ENCODE peak calls at places on chromosomes 4 and X, in eight cellular contexts. I, A, O, E, W, B, F and J are unnamed samples.

GRCh38 chrX:100263650-100264049 is 146.4 kb downstream of the PCDH19 start:
- DNase-seq in I (no peak), A (no peak), O (no peak), E (no peak), W (no peak), B (no peak), F (no peak), J (no peak)

GRCh38 chrX:51336584-51336983 is 4.0 kb downstream of the NUDT10 start:
- DNase-seq in I (peak), A (peak), O (peak), E (no peak), W (no peak), B (no peak), F (peak), J (peak)

GRCh38 chr4:25160714-25161598 is 707 bp upstream of the SEPSECS start:
- DNase-seq in I (no peak), A (no peak), O (no peak), E (no peak), W (no peak), B (no peak), F (peak), J (no peak)

GRCh38 chr4:138223191-138223910 is 18.8 kb downstream of the SLC7A11 start:
- DNase-seq in I (no peak), A (no peak), O (no peak), E (no peak), W (no peak), B (no peak), F (no peak), J (no peak)

GRCh38 chr4:3437582-3437936 is 4.2 kb upstream of the HGFAC start:
- DNase-seq in I (no peak), A (no peak), O (no peak), E (no peak), W (peak), B (no peak), F (no peak), J (no peak)

GRCh38 chr4:85489273-85489672 is 14.3 kb downstream of the ARHGAP24 start:
- DNase-seq in I (no peak), A (peak), O (no peak), E (no peak), W (no peak), B (no peak), F (no peak), J (no peak)

GRCh38 chrX:154373340-154374306 is 811 bp downstream of the FLNA start:
- DNase-seq in I (peak), A (peak), O (peak), E (no peak), W (no peak), B (no peak), F (peak), J (peak)

GRCh38 chr4:166341992-166342391 is 469.0 kb downstream of the TLL1 start:
- DNase-seq in I (no peak), A (no peak), O (no peak), E (no peak), W (no peak), B (no peak), F (no peak), J (no peak)

GRCh38 chr4:110633358-110634319 is 10.8 kb upstream of the PITX2 start:
- DNase-seq in I (no peak), A (no peak), O (no peak), E (no peak), W (peak), B (no peak), F (no peak), J (no peak)

GRCh38 chrX:108732630-108733321 is 3.6 kb downstream of the IRS4 start:
- DNase-seq in I (no peak), A (no peak), O (peak), E (peak), W (no peak), B (no peak), F (no peak), J (peak)

GRCh38 chr4:7034262-7035081 is 8.7 kb upstream of the TADA2B start:
- DNase-seq in I (peak), A (no peak), O (no peak), E (no peak), W (no peak), B (no peak), F (no peak), J (no peak)

GRCh38 chr4:83258463-83258862 is 26.1 kb downstream of the COQ2 start:
- DNase-seq in I (no peak), A (no peak), O (no peak), E (no peak), W (no peak), B (no peak), F (no peak), J (no peak)

GRCh38 chr4:107710493-107711459 is 9.3 kb downstream of the PAPSS1 start:
- DNase-seq in I (no peak), A (no peak), O (no peak), E (no peak), W (no peak), B (no peak), F (no peak), J (no peak)

GRCh38 chrX:97380200-97380599 is 496.5 kb downstream of the RPA4 start:
- DNase-seq in I (no peak), A (no peak), O (no peak), E (no peak), W (no peak), B (no peak), F (no peak), J (no peak)

GRCh38 chrX:54865208-54865607 is 55.4 kb upstream of the TRO start:
- DNase-seq in I (no peak), A (no peak), O (no peak), E (no peak), W (no peak), B (no peak), F (no peak), J (no peak)

GRCh38 chr4:128528793-128529553 is 241.4 kb upstream of the PGRMC2 start:
- DNase-seq in I (no peak), A (peak), O (no peak), E (no peak), W (no peak), B (no peak), F (peak), J (peak)

GRCh38 chrX:77446840-77447239 is 349 bp upstream of the FGF16 start:
- DNase-seq in I (peak), A (no peak), O (no peak), E (no peak), W (peak), B (no peak), F (no peak), J (peak)

GRCh38 chr4:173845580-173845979 is 315.6 kb upstream of the HAND2 start:
- DNase-seq in I (no peak), A (no peak), O (no peak), E (no peak), W (no peak), B (no peak), F (no peak), J (no peak)

GRCh38 chr4:21769404-21770147 is 179.0 kb downstream of the KCNIP4 start:
- DNase-seq in I (no peak), A (no peak), O (no peak), E (no peak), W (no peak), B (no peak), F (no peak), J (no peak)

GRCh38 chrX:128884430-128884829 is 638.9 kb downstream of the SMARCA1 start:
- DNase-seq in I (no peak), A (no peak), O (no peak), E (no peak), W (no peak), B (no peak), F (no peak), J (no peak)

GRCh38 chr4:15653864-15654391 is 1.2 kb downstream of the FBXL5 start:
- DNase-seq in I (peak), A (no peak), O (no peak), E (no peak), W (no peak), B (no peak), F (no peak), J (no peak)

GRCh38 chr4:22356996-22357596 is 158.8 kb downstream of the ADGRA3 start:
- DNase-seq in I (no peak), A (no peak), O (no peak), E (no peak), W (no peak), B (no peak), F (no peak), J (no peak)

GRCh38 chr4:76540496-76540895 is 105.5 kb downstream of the SHROOM3 start:
- DNase-seq in I (no peak), A (no peak), O (no peak), E (no peak), W (no peak), B (no peak), F (no peak), J (no peak)

GRCh38 chrX:110310896-110311295 is 7.0 kb downstream of the AMMECR1 start:
- DNase-seq in I (no peak), A (no peak), O (no peak), E (no peak), W (no peak), B (no peak), F (no peak), J (no peak)

GRCh38 chrX:132023896-132024386 is 839 bp downstream of the STK26 start:
- DNase-seq in I (no peak), A (peak), O (no peak), E (peak), W (peak), B (no peak), F (no peak), J (no peak)

GRCh38 chr4:87853108-87853507 is 20.3 kb downstream of the MEPE start:
- DNase-seq in I (no peak), A (no peak), O (no peak), E (no peak), W (no peak), B (no peak), F (peak), J (no peak)

GRCh38 chrX:63281465-63281864 is 69.7 kb downstream of the SPIN4 start:
- DNase-seq in I (no peak), A (no peak), O (no peak), E (no peak), W (no peak), B (no peak), F (no peak), J (no peak)

GRCh38 chr4:171588764-171589163 is 224.4 kb upstream of the GALNTL6 start:
- DNase-seq in I (no peak), A (no peak), O (no peak), E (no peak), W (no peak), B (no peak), F (no peak), J (no peak)

GRCh38 chr4:177494791-177495190 is 52.6 kb upstream of the AGA start:
- DNase-seq in I (no peak), A (no peak), O (no peak), E (no peak), W (no peak), B (no peak), F (no peak), J (no peak)

GRCh38 chrX:42495139-42495538 is 282.8 kb downstream of the PPP1R2C start:
- DNase-seq in I (peak), A (no peak), O (no peak), E (no peak), W (no peak), B (no peak), F (no peak), J (peak)

GRCh38 chr4:73998040-73999011 is at the start of gene CXCL5:
- DNase-seq in I (peak), A (no peak), O (no peak), E (peak), W (peak), B (no peak), F (no peak), J (no peak)

GRCh38 chr4:105569014-105569850 is 16.8 kb downstream of the ARHGEF38 start:
- DNase-seq in I (no peak), A (no peak), O (no peak), E (no peak), W (no peak), B (no peak), F (no peak), J (no peak)

DNA sequence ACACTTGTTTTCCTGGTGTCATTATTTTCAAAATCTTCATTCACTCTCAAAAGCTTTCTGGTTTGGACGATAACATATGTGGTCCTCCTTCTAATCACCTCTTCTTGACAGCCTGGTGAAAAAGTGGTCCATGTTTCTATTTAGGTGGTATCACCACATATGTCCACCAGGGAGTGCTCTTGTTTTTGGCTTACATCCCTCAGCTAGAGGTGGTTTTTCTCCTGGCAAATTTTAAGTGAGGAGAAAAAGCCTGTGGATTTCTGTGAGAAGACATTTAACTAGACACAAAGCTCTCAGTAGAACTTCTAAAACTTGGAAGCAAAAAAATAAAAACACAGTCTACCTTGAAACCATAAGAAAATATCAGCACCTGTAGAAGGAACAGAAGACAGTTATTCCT is 58.0 kb upstream of the FRMPD4 start:
- DNase-seq in I (no peak), A (no peak), O (no peak), E (no peak), W (no peak), B (no peak), F (peak), J (no peak)
- H3K4me3 ChIP-seq in I (no peak), A (no peak), O (no peak), E (no peak), W (no peak), B (no peak), F (no peak), J (no peak)

GRCh38 chrX:150547511-150548115 is 20.8 kb upstream of the MTM1 start:
- DNase-seq in I (peak), A (peak), O (peak), E (peak), W (peak), B (peak), F (peak), J (peak)
- TF ChIP-seq POLR2A in I (peak), A (no peak), O (peak), E (no peak), W (no peak), B (no peak), F (peak), J (peak)

GRCh38 chr4:121070274-121070673 is 2.1 kb downstream of the NDNF start:
- DNase-seq in I (no peak), A (no peak), O (peak), E (no peak), W (no peak), B (peak), F (no peak), J (no peak)
- H3K27ac ChIP-seq in I (no peak), A (peak), O (peak), E (peak), W (peak), B (peak), F (peak), J (no peak)

GRCh38 chr4:38672247-38673071 is 8.5 kb downstream of the KLF3 start:
- DNase-seq in I (peak), A (no peak), O (peak), E (no peak), W (peak), B (no peak), F (no peak), J (peak)
- H3K4me3 ChIP-seq in I (no peak), A (no peak), O (peak), E (peak), W (no peak), B (no peak), F (no peak), J (no peak)

DNA sequence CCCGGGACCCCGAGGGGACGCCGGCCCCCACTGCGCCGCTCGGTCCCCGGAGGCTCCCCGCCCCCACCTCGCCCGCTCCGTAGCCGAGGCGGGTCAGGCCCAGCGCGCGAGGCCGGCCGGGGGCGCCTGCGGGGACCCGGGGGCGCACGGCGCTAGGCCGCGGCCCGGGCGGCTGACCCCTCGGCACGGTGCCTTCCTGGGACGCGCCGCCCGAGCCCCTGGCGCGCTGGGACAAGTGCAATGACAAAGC is 1.2 kb downstream of the IRF2 start:
- DNase-seq in I (no peak), A (no peak), O (no peak), E (no peak), W (no peak), B (no peak), F (no peak), J (no peak)
- TF ChIP-seq POLR2A in I (no peak), A (no peak), O (peak), E (no peak), W (no peak), B (no peak), F (no peak), J (peak)

GRCh38 chr4:1323635-1324442 is 23.2 kb upstream of the UVSSA start:
- DNase-seq in I (no peak), A (no peak), O (no peak), E (peak), W (no peak), B (no peak), F (no peak), J (no peak)
- H3K27ac ChIP-seq in I (no peak), A (no peak), O (no peak), E (no peak), W (no peak), B (no peak), F (no peak), J (no peak)

DNA sequence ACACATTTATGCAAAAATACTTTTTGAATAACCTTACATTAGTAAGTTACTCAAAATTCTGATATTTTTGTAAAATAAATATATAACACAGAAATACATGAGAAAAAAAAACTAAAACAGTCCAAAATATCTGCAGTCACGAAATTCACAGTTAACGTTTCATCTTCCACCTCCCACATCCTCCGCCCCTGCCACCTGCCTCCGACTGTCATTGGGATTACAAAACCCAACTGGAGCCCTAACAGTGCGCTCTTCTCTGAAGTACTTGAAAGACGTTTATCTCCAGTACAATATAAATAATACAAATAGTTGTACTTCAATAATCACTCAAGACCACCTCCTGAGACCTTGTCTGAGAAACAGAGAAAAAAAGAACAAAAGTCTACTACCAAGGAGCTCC is 280.7 kb downstream of the PPP3CA start:
- DNase-seq in I (no peak), A (no peak), O (no peak), E (no peak), W (no peak), B (no peak), F (no peak), J (no peak)
- H3K4me3 ChIP-seq in I (no peak), A (no peak), O (no peak), E (no peak), W (no peak), B (no peak), F (no peak), J (no peak)

GRCh38 chr4:38128478-38129451 is 168.6 kb downstream of the PTTG2 start:
- DNase-seq in I (no peak), A (no peak), O (no peak), E (no peak), W (no peak), B (no peak), F (no peak), J (no peak)
- TF ChIP-seq POLR2A in I (no peak), A (no peak), O (no peak), E (no peak), W (no peak), B (no peak), F (no peak), J (no peak)

GRCh38 chr4:68904786-68905185 is 46.8 kb downstream of the UGT2A3 start:
- DNase-seq in I (peak), A (no peak), O (no peak), E (no peak), W (no peak), B (no peak), F (no peak), J (no peak)
- H3K27ac ChIP-seq in I (peak), A (no peak), O (no peak), E (no peak), W (peak), B (peak), F (no peak), J (peak)

DNA sequence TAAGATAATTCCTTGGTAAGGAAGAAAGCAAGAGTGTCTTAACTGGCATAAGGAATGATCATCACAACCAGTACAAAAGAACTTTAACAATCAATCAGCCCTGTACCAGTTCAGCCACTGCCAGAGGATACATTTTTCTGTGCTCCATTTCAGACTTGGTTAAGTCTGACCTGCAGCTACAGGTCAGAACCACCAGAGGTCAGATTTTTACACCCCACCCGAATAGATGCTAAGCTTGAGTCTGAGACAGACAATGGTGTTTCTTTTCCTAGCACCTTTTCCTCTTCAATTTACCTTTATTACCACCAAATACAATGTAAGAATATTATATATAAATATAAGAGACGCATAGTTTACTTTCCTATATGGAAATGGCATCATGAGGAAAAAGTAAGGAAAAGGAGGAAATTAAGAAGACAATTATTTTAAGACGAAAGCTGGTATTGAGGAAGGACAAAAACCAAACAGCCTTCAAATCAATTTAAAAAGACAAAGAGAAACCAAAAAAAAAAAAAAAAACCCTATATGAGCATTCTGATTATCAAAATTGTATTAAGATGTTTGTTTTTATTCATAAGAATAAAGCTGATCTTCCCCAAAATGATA is 215.3 kb upstream of the TTC29 start:
- DNase-seq in I (peak), A (no peak), O (no peak), E (no peak), W (no peak), B (no peak), F (peak), J (peak)
- H3K4me3 ChIP-seq in I (no peak), A (no peak), O (no peak), E (no peak), W (no peak), B (no peak), F (no peak), J (no peak)